ENCODE peak calls at places on chromosome 12, in ten cellular contexts. One of them, this sample, is unnamed.

GRCh38 chr12:58046281-58046680 is 104.9 kb downstream of the ATP23 start:
- DNase-seq in GM20000: no peak
- DNase-seq in GM10248: no peak
- DNase-seq in NCI-H1694: no peak
- DNase-seq in uterus: no peak
- DNase-seq in activated gamma-delta T cell: no peak
- DNase-seq in psoas muscle: no peak
- DNase-seq in iris pigment epithelial cell: no peak
- DNase-seq in left lobe of liver: no peak
- DNase-seq in EH: no peak
- DNase-seq in this sample: no peak

GRCh38 chr12:131346578-131347344 is 364.1 kb upstream of the SFSWAP start:
- DNase-seq in GM20000: no peak
- DNase-seq in GM10248: no peak
- DNase-seq in NCI-H1694: no peak
- DNase-seq in uterus: no peak
- DNase-seq in activated gamma-delta T cell: no peak
- DNase-seq in psoas muscle: no peak
- DNase-seq in iris pigment epithelial cell: no peak
- DNase-seq in left lobe of liver: no peak
- DNase-seq in EH: no peak
- DNase-seq in this sample: no peak

GRCh38 chr12:31325524-31325875 is 450 bp downstream of the SINHCAF start:
- DNase-seq in GM20000: peak; percentile 47
- DNase-seq in GM10248: no peak
- DNase-seq in NCI-H1694: no peak
- DNase-seq in uterus: peak; percentile 40
- DNase-seq in activated gamma-delta T cell: no peak
- DNase-seq in psoas muscle: no peak
- DNase-seq in iris pigment epithelial cell: no peak
- DNase-seq in left lobe of liver: peak; percentile 56
- DNase-seq in EH: no peak
- DNase-seq in this sample: peak; percentile 36

GRCh38 chr12:71942259-71942658 is 3.6 kb downstream of the TPH2 start:
- DNase-seq in GM20000: no peak
- DNase-seq in GM10248: no peak
- DNase-seq in NCI-H1694: no peak
- DNase-seq in uterus: no peak
- DNase-seq in activated gamma-delta T cell: no peak
- DNase-seq in psoas muscle: no peak
- DNase-seq in iris pigment epithelial cell: no peak
- DNase-seq in left lobe of liver: no peak
- DNase-seq in EH: no peak
- DNase-seq in this sample: no peak

GRCh38 chr12:31210104-31210503 is 115.8 kb downstream of the SINHCAF start:
- DNase-seq in GM20000: no peak
- DNase-seq in GM10248: no peak
- DNase-seq in NCI-H1694: no peak
- DNase-seq in uterus: no peak
- DNase-seq in activated gamma-delta T cell: no peak
- DNase-seq in psoas muscle: no peak
- DNase-seq in iris pigment epithelial cell: peak; percentile 61
- DNase-seq in left lobe of liver: no peak
- DNase-seq in EH: no peak
- DNase-seq in this sample: no peak

GRCh38 chr12:9925746-9926393 is 6.3 kb downstream of the CLEC2A start:
- DNase-seq in GM20000: peak; percentile 18
- DNase-seq in GM10248: no peak
- DNase-seq in NCI-H1694: no peak
- DNase-seq in uterus: no peak
- DNase-seq in activated gamma-delta T cell: no peak
- DNase-seq in psoas muscle: no peak
- DNase-seq in iris pigment epithelial cell: peak; percentile 38
- DNase-seq in left lobe of liver: no peak
- DNase-seq in EH: peak; percentile 36
- DNase-seq in this sample: no peak

GRCh38 chr12:58764100-58764953 is 156.0 kb downstream of the LRIG3 start:
- DNase-seq in GM20000: no peak
- DNase-seq in GM10248: no peak
- DNase-seq in NCI-H1694: no peak
- DNase-seq in uterus: no peak
- DNase-seq in activated gamma-delta T cell: no peak
- DNase-seq in psoas muscle: peak; percentile 18
- DNase-seq in iris pigment epithelial cell: peak; percentile 66
- DNase-seq in left lobe of liver: no peak
- DNase-seq in EH: peak; percentile 75
- DNase-seq in this sample: no peak

GRCh38 chr12:77795699-77796098 is 35.0 kb upstream of the NAV3 start:
- DNase-seq in GM20000: no peak
- DNase-seq in GM10248: no peak
- DNase-seq in NCI-H1694: no peak
- DNase-seq in uterus: no peak
- DNase-seq in activated gamma-delta T cell: no peak
- DNase-seq in psoas muscle: no peak
- DNase-seq in iris pigment epithelial cell: peak; percentile 75
- DNase-seq in left lobe of liver: no peak
- DNase-seq in EH: no peak
- DNase-seq in this sample: no peak

GRCh38 chr12:42213023-42213422 is 25.0 kb downstream of the YAF2 start:
- DNase-seq in GM20000: no peak
- DNase-seq in GM10248: no peak
- DNase-seq in NCI-H1694: no peak
- DNase-seq in uterus: no peak
- DNase-seq in activated gamma-delta T cell: no peak
- DNase-seq in psoas muscle: no peak
- DNase-seq in iris pigment epithelial cell: peak; percentile 59
- DNase-seq in left lobe of liver: no peak
- DNase-seq in EH: peak; percentile 34
- DNase-seq in this sample: no peak

GRCh38 chr12:88468546-88468945 is 111.7 kb downstream of the KITLG start:
- DNase-seq in GM20000: no peak
- DNase-seq in GM10248: no peak
- DNase-seq in NCI-H1694: no peak
- DNase-seq in uterus: no peak
- DNase-seq in activated gamma-delta T cell: no peak
- DNase-seq in psoas muscle: no peak
- DNase-seq in iris pigment epithelial cell: no peak
- DNase-seq in left lobe of liver: no peak
- DNase-seq in EH: peak; percentile 36
- DNase-seq in this sample: no peak

GRCh38 chr12:116861331-116861730 is 19.9 kb downstream of the HRK start:
- DNase-seq in GM20000: peak; percentile 79
- DNase-seq in GM10248: peak; percentile 69
- DNase-seq in NCI-H1694: no peak
- DNase-seq in uterus: peak; percentile 31
- DNase-seq in activated gamma-delta T cell: no peak
- DNase-seq in psoas muscle: peak; percentile 64
- DNase-seq in iris pigment epithelial cell: peak; percentile 63
- DNase-seq in left lobe of liver: no peak
- DNase-seq in EH: peak; percentile 93
- DNase-seq in this sample: peak; percentile 78

GRCh38 chr12:6917491-6918231 is 3.3 kb downstream of the ENO2 start:
- DNase-seq in GM20000: no peak
- DNase-seq in GM10248: no peak
- DNase-seq in NCI-H1694: no peak
- DNase-seq in uterus: no peak
- DNase-seq in activated gamma-delta T cell: no peak
- DNase-seq in psoas muscle: no peak
- DNase-seq in iris pigment epithelial cell: peak; percentile 64
- DNase-seq in left lobe of liver: no peak
- DNase-seq in EH: peak; percentile 58
- DNase-seq in this sample: no peak

This sample was measured in GM13976.